ENCODE peak calls at places on chromosomes 3 and 15, in seven cellular contexts. D, S, B, T, C, X and M are unnamed samples.

GRCh38 chr3:124032351-124032880 is 40.5 kb upstream of the ROPN1 start:
- DNase-seq in D (no peak), S (peak; percentile 53), B (no peak), T (peak; percentile 76), C (no peak), X (peak; percentile 17), M (peak; percentile 20)

GRCh38 chr3:58432905-58433304 is 727 bp downstream of the PDHB start:
- DNase-seq in D (no peak), S (no peak), B (no peak), T (no peak), C (no peak), X (no peak), M (no peak)

GRCh38 chr3:47399016-47399415 is 18.2 kb downstream of the PTPN23 start:
- DNase-seq in D (no peak), S (no peak), B (no peak), T (no peak), C (no peak), X (no peak), M (no peak)

GRCh38 chr3:25532763-25533162 is 104.7 kb downstream of the RARB start:
- DNase-seq in D (peak; percentile 38), S (no peak), B (no peak), T (no peak), C (no peak), X (no peak), M (no peak)

GRCh38 chr15:31353931-31354330 is 27.3 kb downstream of the KLF13 start:
- DNase-seq in D (no peak), S (no peak), B (no peak), T (peak; percentile 91), C (peak; percentile 88), X (no peak), M (no peak)

GRCh38 chr15:77031376-77032050 is 36.6 kb downstream of the PSTPIP1 start:
- DNase-seq in D (peak; percentile 83), S (peak; percentile 67), B (peak; percentile 28), T (peak; percentile 19), C (peak; percentile 46), X (no peak), M (no peak)

GRCh38 chr15:76799760-76800159 is 105.4 kb downstream of the SCAPER start:
- DNase-seq in D (no peak), S (no peak), B (no peak), T (no peak), C (no peak), X (no peak), M (no peak)

GRCh38 chr3:104108522-104108921 is 1258.2 kb upstream of the ALCAM start:
- DNase-seq in D (no peak), S (no peak), B (no peak), T (no peak), C (no peak), X (no peak), M (no peak)

GRCh38 chr15:68634122-68634482 is 55.3 kb downstream of the CORO2B start:
- DNase-seq in D (no peak), S (no peak), B (no peak), T (no peak), C (no peak), X (no peak), M (no peak)

GRCh38 chr15:68636256-68636655 is 57.5 kb downstream of the CORO2B start:
- DNase-seq in D (no peak), S (no peak), B (no peak), T (no peak), C (no peak), X (no peak), M (no peak)

GRCh38 chr15:68635142-68635541 is 56.3 kb downstream of the CORO2B start:
- DNase-seq in D (no peak), S (no peak), B (no peak), T (peak; percentile 79), C (no peak), X (no peak), M (no peak)

GRCh38 chr15:68633181-68634121 is 54.7 kb downstream of the CORO2B start:
- DNase-seq in D (no peak), S (no peak), B (no peak), T (peak; percentile 58), C (no peak), X (no peak), M (no peak)

DNA sequence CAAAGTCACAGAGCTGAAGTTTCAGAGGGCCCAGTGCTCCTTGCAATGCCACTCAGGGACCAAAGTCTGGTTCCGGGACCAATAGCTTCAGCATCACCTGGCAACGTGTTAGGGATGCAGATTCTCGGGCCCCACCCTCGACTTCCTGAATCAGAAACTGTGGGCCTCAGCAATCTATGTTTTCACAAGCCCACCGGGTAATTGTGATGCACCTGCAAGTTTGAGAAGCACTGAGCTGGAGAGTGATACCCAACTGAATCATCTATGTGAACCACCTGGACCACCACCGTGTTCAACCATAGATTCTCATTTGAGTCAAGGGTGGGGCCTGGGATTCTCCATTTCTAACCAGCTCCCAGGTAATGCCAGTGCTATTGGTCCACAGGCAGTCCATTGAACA is 55.7 kb downstream of the CORO2B start:
- DNase-seq in D (no peak), S (no peak), B (no peak), T (no peak), C (no peak), X (no peak), M (no peak)
- H3K4me1 ChIP-seq in D (no peaks in the 10 kb centered on the region), S (peaks cover 5% of the 10 kb centered on the region), B (no peaks in the 10 kb centered on the region), T (peaks cover 84% of the 10 kb centered on the region), C (no peaks in the 10 kb centered on the region), X (peaks cover 4% of the 10 kb centered on the region), M (peaks cover 9% of the 10 kb centered on the region)

GRCh38 chr3:50390523-50391177 is 31.3 kb upstream of the TMEM115 start:
- DNase-seq in D (no peak), S (no peak), B (no peak), T (peak; percentile 89), C (peak; percentile 79), X (peak; percentile 26), M (no peak)

GRCh38 chr3:50385741-50386140 is 26.4 kb upstream of the TMEM115 start:
- DNase-seq in D (no peak), S (no peak), B (no peak), T (no peak), C (no peak), X (no peak), M (no peak)

GRCh38 chr3:50388720-50389352 is 29.5 kb upstream of the TMEM115 start:
- DNase-seq in D (no peak), S (no peak), B (no peak), T (no peak), C (no peak), X (no peak), M (no peak)

GRCh38 chr3:50389368-50389767 is 30.0 kb upstream of the TMEM115 start:
- DNase-seq in D (no peak), S (no peak), B (no peak), T (no peak), C (no peak), X (no peak), M (no peak)

GRCh38 chr3:50388021-50388719 is 28.8 kb upstream of the TMEM115 start:
- DNase-seq in D (no peak), S (no peak), B (no peak), T (no peak), C (no peak), X (peak; percentile 30), M (peak; percentile 49)
- TF ChIP-seq CTCF in D (peak; percentile 44), S (peak; percentile 42), B (no peak), T (no peak), C (peak; percentile 7), X (peak; percentile 28), M (peak; percentile 38)

GRCh38 chr3:188296761-188297689 is 143.1 kb downstream of the LPP start:
- DNase-seq in D (no peak), S (no peak), B (no peak), T (peak; percentile 26), C (no peak), X (peak; percentile 58), M (peak; percentile 94)

GRCh38 chr3:188294823-188295487 is 141.0 kb downstream of the LPP start:
- DNase-seq in D (no peak), S (no peak), B (no peak), T (no peak), C (no peak), X (peak; percentile 78), M (no peak)

GRCh38 chr3:188298585-188298984 is 144.6 kb downstream of the LPP start:
- DNase-seq in D (no peak), S (no peak), B (no peak), T (no peak), C (no peak), X (no peak), M (no peak)

GRCh38 chr3:188294113-188294512 is 140.2 kb downstream of the LPP start:
- DNase-seq in D (no peak), S (no peak), B (no peak), T (no peak), C (no peak), X (no peak), M (no peak)

GRCh38 chr3:188295876-188296275 is 141.9 kb downstream of the LPP start:
- DNase-seq in D (no peak), S (no peak), B (no peak), T (no peak), C (no peak), X (no peak), M (no peak)
- H3K4me1 ChIP-seq in D (no peaks in the 10 kb centered on the region), S (peaks cover 17% of the 10 kb centered on the region), B (peaks cover 4% of the 10 kb centered on the region), T (peaks cover 61% of the 10 kb centered on the region), C (no peaks in the 10 kb centered on the region), X (peaks cover 36% of the 10 kb centered on the region), M (peaks cover 7% of the 10 kb centered on the region)

DNA sequence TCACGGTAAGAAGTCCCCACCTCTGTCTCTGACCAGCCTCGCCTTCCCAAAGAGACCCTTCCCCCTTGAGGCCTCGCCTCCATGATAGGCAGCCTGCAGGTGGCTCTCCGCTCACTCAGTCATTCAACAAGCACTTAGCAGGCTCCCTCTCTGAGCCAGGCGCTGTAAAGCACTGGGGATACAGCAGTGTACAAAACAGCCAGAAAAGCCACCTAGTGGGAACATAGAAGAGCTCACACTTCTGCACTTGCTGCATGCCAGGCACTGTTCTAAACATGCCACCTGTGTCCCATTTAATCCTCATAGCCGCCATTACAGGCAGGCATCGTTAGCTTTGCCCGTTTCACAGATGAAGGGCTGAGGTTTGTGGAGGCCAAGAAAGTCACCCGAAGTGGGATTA is 56.0 kb downstream of the SEMA3G start:
- DNase-seq in D (no peak), S (no peak), B (no peak), T (no peak), C (no peak), X (no peak), M (no peak)
- TF ChIP-seq CTCF in D (no peak), S (no peak), B (no peak), T (no peak), C (no peak), X (no peak), M (no peak)